ENCODE peak calls at places on chromosomes 1 and 21, in five cellular contexts. E is AG04450; A is CD8-positive, alpha-beta T cell; W is body of pancreas; Y is uterus. B is an unnamed sample.

GRCh38 chr1:247936415-247936814 is 11.7 kb downstream of the OR2AJ1 start:
- DNase-seq in E (no peak), A (no peak), W (no peak), Y (no peak), B (no peak)

GRCh38 chr1:153220606-153221303 is 3.4 kb downstream of the PRR9 start:
- DNase-seq in E (no peak), A (no peak), W (no peak), Y (no peak), B (no peak)

GRCh38 chr1:185073725-185074124 is 28.4 kb downstream of the RNF2 start:
- DNase-seq in E (no peak), A (no peak), W (no peak), Y (no peak), B (no peak)

GRCh38 chr1:199685369-199685768 is 342.1 kb upstream of the NR5A2 start:
- DNase-seq in E (no peak), A (no peak), W (no peak), Y (no peak), B (no peak)

GRCh38 chr1:149936992-149937705 is 470 bp upstream of the MTMR11 start:
- DNase-seq in E (no peak), A (no peak), W (peak), Y (no peak), B (peak)

GRCh38 chr21:42980959-42981523 is 6.7 kb downstream of the PKNOX1 start:
- DNase-seq in E (no peak), A (no peak), W (no peak), Y (no peak), B (no peak)

GRCh38 chr1:10211805-10212405 is 1.5 kb downstream of the KIF1B start:
- DNase-seq in E (no peak), A (no peak), W (no peak), Y (no peak), B (no peak)

GRCh38 chr1:18907021-18907913 is 4.9 kb upstream of the ALDH4A1 start:
- DNase-seq in E (no peak), A (peak), W (peak), Y (peak), B (no peak)

GRCh38 chr1:8873506-8874229 is 4.8 kb downstream of the ENO1 start:
- DNase-seq in E (peak), A (peak), W (peak), Y (peak), B (no peak)

GRCh38 chr1:40130892-40131291 is 30.3 kb upstream of the RLF start:
- DNase-seq in E (no peak), A (no peak), W (no peak), Y (no peak), B (no peak)

GRCh38 chr1:234476172-234476571 is 2.8 kb downstream of the TARBP1 start:
- DNase-seq in E (no peak), A (no peak), W (no peak), Y (no peak), B (no peak)

GRCh38 chr21:39599191-39599966 is 13.4 kb upstream of the B3GALT5 start:
- DNase-seq in E (no peak), A (no peak), W (no peak), Y (no peak), B (no peak)

GRCh38 chr21:39182016-39182415 is 1.2 kb downstream of the PSMG1 start:
- DNase-seq in E (no peak), A (no peak), W (no peak), Y (no peak), B (no peak)

GRCh38 chr21:39111928-39112327 is 71.3 kb downstream of the PSMG1 start:
- DNase-seq in E (no peak), A (no peak), W (no peak), Y (no peak), B (no peak)

GRCh38 chr1:12454406-12455391 is 163.3 kb downstream of the DHRS3 start:
- DNase-seq in E (no peak), A (no peak), W (no peak), Y (peak), B (no peak)

GRCh38 chr1:235566092-235566491 is 61.8 kb upstream of the B3GALNT2 start:
- DNase-seq in E (no peak), A (no peak), W (no peak), Y (no peak), B (no peak)

DNA sequence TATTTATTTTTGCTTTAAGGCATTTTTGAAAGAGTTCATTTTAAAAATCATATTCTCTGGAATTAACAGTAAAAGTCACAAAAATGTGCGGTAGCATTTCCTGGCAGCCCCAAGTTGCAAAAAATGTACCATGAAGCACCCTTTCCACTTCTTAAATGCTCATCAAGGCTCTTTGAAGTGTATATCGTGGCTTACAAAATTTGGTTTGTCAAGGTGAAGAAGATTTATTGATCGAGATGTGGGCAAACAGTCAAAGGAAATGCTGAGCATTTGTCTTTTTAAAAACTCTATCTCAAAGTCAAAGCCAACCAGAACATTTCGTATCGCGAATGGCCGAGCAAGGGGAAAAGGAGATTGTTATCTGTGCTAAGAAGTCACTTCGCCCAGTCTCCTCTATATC is 277.5 kb upstream of the KAZN start:
- DNase-seq in E (no peak), A (no peak), W (no peak), Y (no peak), B (no peak)
- H3K4me3 ChIP-seq in E (no peak), A (no peak), W (no peak), Y (no peak), B (no peak)

GRCh38 chr1:221174598-221174997 is 295.4 kb downstream of the HLX start:
- DNase-seq in E (no peak), A (no peak), W (peak), Y (no peak), B (no peak)
- TF ChIP-seq CTCF in E (no peak), A (no peak), W (peak), Y (no peak), B (no peak)

GRCh38 chr1:178075323-178075722 is 18.6 kb upstream of the RASAL2 start:
- DNase-seq in E (no peak), A (no peak), W (no peak), Y (no peak), B (no peak)
- H3K4me3 ChIP-seq in E (no peak), A (no peak), W (no peak), Y (no peak), B (no peak)

DNA sequence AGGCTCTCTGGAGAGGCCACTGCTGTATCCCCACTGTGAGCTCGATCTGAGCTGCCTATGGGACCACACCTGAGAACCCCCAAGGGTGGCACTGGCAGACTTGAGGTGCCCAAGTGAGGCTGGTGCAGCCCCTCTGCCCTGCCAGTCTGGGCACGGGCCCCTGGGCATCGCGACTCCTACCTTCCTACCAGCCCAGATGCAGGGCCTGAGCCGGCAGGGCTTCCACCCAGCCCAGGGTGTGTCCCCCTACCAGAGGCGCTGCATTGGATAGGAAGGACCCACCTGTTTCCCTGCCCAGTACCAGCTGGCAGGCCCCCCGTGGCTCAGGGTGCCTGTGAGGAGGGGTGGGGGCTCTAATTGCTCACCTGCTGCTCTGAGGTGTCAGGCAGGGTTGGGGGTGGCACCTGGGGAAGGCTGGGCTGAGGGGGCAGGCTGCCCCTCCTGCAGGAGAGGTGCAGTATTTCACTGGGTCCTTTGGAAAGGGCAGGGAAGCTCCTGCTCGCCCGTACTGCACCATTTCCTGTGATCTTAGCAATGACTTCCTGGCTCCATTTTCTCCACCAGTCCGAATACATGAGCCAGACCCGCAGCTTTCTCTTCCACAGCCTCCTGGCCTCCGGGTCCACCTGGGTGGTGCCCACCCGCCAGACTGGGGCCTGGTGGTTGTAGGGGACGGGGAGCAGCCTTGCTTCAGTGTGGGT is 11.8 kb downstream of the TP73 start:
- DNase-seq in E (no peak), A (no peak), W (no peak), Y (no peak), B (no peak)
- TF ChIP-seq CTCF in E (no peak), A (no peak), W (no peak), Y (no peak), B (no peak)

DNA sequence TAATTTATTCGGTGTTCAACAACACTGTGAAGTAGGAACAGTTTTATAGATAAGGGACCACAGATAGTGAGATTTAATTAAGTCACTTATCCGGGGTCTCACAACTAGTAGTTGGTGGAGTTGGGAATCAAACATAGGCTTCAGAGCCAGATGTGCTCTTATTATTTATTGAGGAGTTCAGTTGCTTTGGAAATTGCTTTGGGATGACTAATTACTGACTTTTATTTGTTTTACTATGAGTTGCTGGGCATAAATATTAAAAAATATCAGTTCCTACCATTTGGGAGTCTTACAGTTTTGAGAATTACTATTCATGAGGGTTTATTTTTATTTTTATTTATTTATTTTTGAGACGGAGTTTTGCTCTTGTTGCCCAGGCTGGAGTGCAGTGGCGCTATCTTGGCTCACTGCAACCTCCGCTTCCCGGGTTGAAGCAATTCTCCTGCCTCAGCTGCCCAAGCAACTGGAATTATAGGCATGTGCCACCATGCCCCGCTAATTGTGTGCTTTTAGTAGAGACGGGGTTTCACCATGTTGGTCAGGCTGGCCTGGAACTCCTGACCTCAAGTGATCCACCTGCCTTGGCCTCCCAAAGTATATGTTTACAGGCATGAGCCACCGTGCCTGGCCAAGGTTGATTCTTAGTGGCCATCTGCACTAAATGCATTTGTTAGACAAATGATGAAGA is 27.7 kb downstream of the THRAP3 start:
- DNase-seq in E (no peak), A (no peak), W (no peak), Y (no peak), B (no peak)
- H3K4me3 ChIP-seq in E (no peak), A (no peak), W (no peak), Y (no peak), B (no peak)

DNA sequence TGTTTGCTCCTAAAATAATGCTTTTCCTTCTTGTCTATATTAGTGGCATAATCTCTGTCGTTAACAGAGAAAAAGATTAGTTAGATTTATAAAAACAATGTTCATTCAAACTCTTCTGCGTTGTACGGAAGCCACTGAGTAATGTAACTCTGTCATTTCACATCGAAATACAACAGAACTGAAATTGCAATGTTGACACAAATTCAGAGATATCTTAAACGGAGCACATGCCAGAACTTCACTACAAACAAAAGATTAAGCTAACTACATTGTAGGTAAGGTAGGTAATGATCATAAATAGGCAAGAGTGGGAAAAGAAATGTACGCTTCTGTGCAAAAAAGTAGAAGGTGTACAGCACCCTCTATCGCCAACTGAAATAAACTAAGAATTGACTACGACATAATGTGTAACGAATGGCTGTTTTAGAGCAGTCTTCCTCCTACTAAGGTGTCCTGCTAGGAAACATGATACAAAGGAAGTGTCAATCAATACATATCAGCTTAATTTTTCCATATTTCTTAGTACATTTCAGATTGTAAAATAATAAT is 56.6 kb downstream of the PCNX2 start:
- DNase-seq in E (no peak), A (no peak), W (no peak), Y (no peak), B (no peak)
- TF ChIP-seq CTCF in E (peak), A (no peak), W (peak), Y (no peak), B (peak)

GRCh38 chr21:27476696-27477095 is 509.8 kb upstream of the ADAMTS5 start:
- DNase-seq in E (peak), A (no peak), W (no peak), Y (no peak), B (no peak)
- H3K4me3 ChIP-seq in E (no peak), A (no peak), W (no peak), Y (no peak), B (no peak)

GRCh38 chr1:43009274-43009673 is 50.6 kb upstream of the SLC2A1 start:
- DNase-seq in E (no peak), A (no peak), W (no peak), Y (no peak), B (peak)

GRCh38 chr1:43005460-43006351 is 47.0 kb upstream of the SLC2A1 start:
- DNase-seq in E (no peak), A (no peak), W (no peak), Y (no peak), B (no peak)

GRCh38 chr1:43007377-43008105 is 48.9 kb upstream of the SLC2A1 start:
- DNase-seq in E (no peak), A (no peak), W (peak), Y (no peak), B (no peak)

GRCh38 chr1:43008425-43009108 is 49.9 kb upstream of the SLC2A1 start:
- DNase-seq in E (no peak), A (no peak), W (no peak), Y (no peak), B (no peak)

DNA sequence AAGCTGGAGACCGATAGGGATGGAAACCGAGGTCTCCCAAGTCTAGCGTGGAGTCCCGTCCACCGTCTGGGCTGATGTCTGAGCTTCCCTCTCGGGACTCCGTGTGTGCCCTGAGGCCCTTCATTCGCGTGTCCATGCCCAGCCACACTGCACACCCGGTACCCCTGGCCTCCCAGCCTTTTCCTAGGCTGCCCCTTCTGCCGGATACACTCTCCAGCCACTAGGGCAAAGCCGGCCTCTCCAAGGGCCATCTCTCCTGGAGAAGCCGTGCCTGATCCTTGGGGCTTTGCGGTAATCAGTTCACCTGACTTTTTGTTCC is 49.4 kb upstream of the SLC2A1 start:
- DNase-seq in E (no peak), A (no peak), W (no peak), Y (no peak), B (no peak)
- TF ChIP-seq CTCF in E (no peak), A (no peak), W (no peak), Y (no peak), B (no peak)

B was measured in LNCaP clone FGC.